ENCODE peak calls at places on chromosomes 16 and 17, in seven cellular contexts. V is NCI-H510A treated with DMSO at 0.1 percent for 48 hours, X is T-helper 17 cell, F is WTC11, C is PC-3, P is NCI-H1092 treated with DMSO at 0.1 percent for 48 hours, G is mucosa of gallbladder. Z is an unnamed sample.

GRCh38 chr17:74466111-74466784 is at the start of gene CD300A:
- DNase-seq in F (peak; percentile 43), P (no peak), X (no peak), G (no peak), V (no peak), C (no peak), Z (no peak)

GRCh38 chr17:27545562-27546229 is 85.3 kb upstream of the LGALS9 start:
- DNase-seq in G (no peak), F (no peak), P (peak; percentile 42), C (no peak), X (no peak), V (peak; percentile 82), Z (no peak)

GRCh38 chr16:3458278-3458851 is 14.9 kb downstream of the NAA60 start:
- DNase-seq in X (no peak), C (peak; percentile 11), G (no peak), P (no peak), F (peak; percentile 35), V (no peak), Z (no peak)

GRCh38 chr16:47016700-47017133 is 43.2 kb upstream of the DNAJA2 start:
- DNase-seq in X (no peak), V (no peak), F (no peak), G (no peak), C (no peak), P (no peak), Z (no peak)

GRCh38 chr16:15835136-15835878 is 21.5 kb downstream of the MYH11 start:
- DNase-seq in P (no peak), C (no peak), X (no peak), G (no peak), F (no peak), V (peak; percentile 44), Z (no peak)

GRCh38 chr16:70809392-70810060 is 8.6 kb upstream of the VAC14 start:
- DNase-seq in X (no peak), C (no peak), V (no peak), F (no peak), G (no peak), P (peak; percentile 39), Z (no peak)

GRCh38 chr17:7558544-7559306 is at the start of gene TNFSF13:
- DNase-seq in V (no peak), G (no peak), X (no peak), C (no peak), F (no peak), P (no peak), Z (no peak)

GRCh38 chr17:40718904-40719303 is 15.4 kb upstream of the KRT24 start:
- DNase-seq in V (no peak), C (peak; percentile 24), F (no peak), P (no peak), G (no peak), X (no peak), Z (no peak)

GRCh38 chr17:7557825-7558543 is 566 bp upstream of the TNFSF13 start:
- DNase-seq in V (peak; percentile 64), F (peak; percentile 75), P (peak; percentile 66), C (peak; percentile 66), X (no peak), G (peak; percentile 92), Z (peak; percentile 79)

GRCh38 chr17:34892864-34893263 is 68.4 kb downstream of the CCT6B start:
- DNase-seq in V (no peak), F (peak; percentile 71), G (no peak), P (peak; percentile 29), C (peak; percentile 9), X (no peak), Z (peak; percentile 53)

GRCh38 chr16:3952342-3953131 is 72.0 kb upstream of the CREBBP start:
- DNase-seq in X (no peak), V (no peak), P (no peak), G (peak; percentile 44), C (no peak), F (no peak), Z (no peak)

GRCh38 chr17:43171761-43172487 is 910 bp downstream of the NBR1 start:
- DNase-seq in V (peak; percentile 10), F (no peak), G (peak; percentile 55), X (no peak), P (no peak), C (peak; percentile 83), Z (peak; percentile 46)

Z was measured in cerebellar cortex.